ENCODE peak calls at places on chromosomes 4 and X, in five cellular contexts. F is lower lobe of right lung, X is MM.1S, Q is IMR-90, D is upper lobe of right lung. J is an unnamed sample.

GRCh38 chrX:16394290-16394689 is 227.0 kb downstream of the MAGEB17 start:
- DNase-seq in F (no peak), X (no peak), Q (no peak), D (no peak), J (no peak)

GRCh38 chr4:74293558-74293957 is 14.7 kb upstream of the EPGN start:
- DNase-seq in F (no peak), X (no peak), Q (no peak), D (no peak), J (no peak)

GRCh38 chr4:165720411-165721082 is 152.5 kb upstream of the TLL1 start:
- DNase-seq in F (no peak), X (no peak), Q (no peak), D (no peak), J (no peak)

GRCh38 chr4:152099061-152099425 is 338.2 kb upstream of the GATB start:
- DNase-seq in F (no peak), X (no peak), Q (no peak), D (no peak), J (no peak)

GRCh38 chrX:128975716-128976115 is 547.6 kb downstream of the SMARCA1 start:
- DNase-seq in F (no peak), X (peak; percentile 8), Q (no peak), D (no peak), J (no peak)

GRCh38 chr4:99811850-99812249 is 4.8 kb upstream of the DAPP1 start:
- DNase-seq in F (no peak), X (peak; percentile 75), Q (peak; percentile 20), D (no peak), J (no peak)

GRCh38 chrX:71225661-71226060 is 2.6 kb downstream of the GJB1 start:
- DNase-seq in F (no peak), X (no peak), Q (no peak), D (no peak), J (no peak)

GRCh38 chr4:176635372-176636261 is 157.1 kb downstream of the VEGFC start:
- DNase-seq in F (no peak), X (no peak), Q (peak; percentile 90), D (no peak), J (no peak)

GRCh38 chrX:31213941-31214340 is 142.1 kb upstream of the FTHL17 start:
- DNase-seq in F (no peak), X (peak; percentile 10), Q (peak; percentile 19), D (no peak), J (no peak)

GRCh38 chr4:7992846-7993245 is 53.2 kb upstream of the AFAP1 start:
- DNase-seq in F (no peak), X (no peak), Q (no peak), D (no peak), J (no peak)

GRCh38 chr4:158129649-158130048 is 43.2 kb downstream of the GASK1B start:
- DNase-seq in F (no peak), X (no peak), Q (no peak), D (no peak), J (no peak)

GRCh38 chrX:101062171-101062570 is 10.3 kb upstream of the TRMT2B start:
- DNase-seq in F (no peak), X (no peak), Q (peak; percentile 21), D (no peak), J (no peak)

GRCh38 chrX:53194308-53194707 is 30.7 kb downstream of the KDM5C start:
- DNase-seq in F (no peak), X (no peak), Q (no peak), D (no peak), J (no peak)

GRCh38 chr4:140326395-140326993 is 47.0 kb upstream of the SCOC start:
- DNase-seq in F (no peak), X (peak; percentile 26), Q (peak; percentile 65), D (no peak), J (no peak)

GRCh38 chr4:170428929-170429328 is 339.2 kb upstream of the AADAT start:
- DNase-seq in F (no peak), X (no peak), Q (no peak), D (no peak), J (no peak)

GRCh38 chr4:121339307-121339706 is 41.5 kb downstream of the QRFPR start:
- DNase-seq in F (no peak), X (no peak), Q (no peak), D (no peak), J (no peak)

GRCh38 chrX:47514553-47515235 is 31.7 kb upstream of the ZNF41 start:
- DNase-seq in F (no peak), X (no peak), Q (peak; percentile 46), D (no peak), J (no peak)
- H3K27ac ChIP-seq in F (no peak overlapping the region), X (no peak overlapping the region), Q (no peak overlapping the region), D (no peak overlapping the region), J (no peak overlapping the region)

DNA sequence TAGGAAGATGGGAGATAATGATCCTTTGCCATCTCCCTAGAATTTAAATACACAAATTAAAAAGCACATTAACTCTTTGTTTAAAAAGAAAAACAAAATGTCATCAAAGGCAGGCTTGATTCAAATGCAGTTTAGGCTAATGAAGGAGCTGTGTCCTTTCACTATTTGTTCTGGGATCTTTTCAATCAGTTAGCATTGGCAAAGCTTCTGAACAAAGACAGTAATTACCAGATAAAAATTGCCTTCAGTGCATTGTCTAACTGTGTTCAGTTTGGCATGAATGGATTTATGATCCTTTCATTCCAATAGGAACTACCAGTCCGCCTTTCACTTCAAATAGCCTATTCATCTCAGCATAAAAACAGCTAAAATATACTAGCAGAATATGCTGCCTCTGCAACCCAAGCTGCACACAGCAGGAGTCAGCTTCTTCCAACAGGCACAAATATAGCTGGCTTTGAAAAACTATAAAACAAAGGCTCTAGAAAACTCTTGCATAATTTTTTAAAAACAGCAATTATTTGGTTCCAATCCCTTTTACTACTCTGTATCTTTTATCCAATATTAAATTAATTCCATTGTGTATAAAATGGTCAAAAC is 49.8 kb upstream of the ATXN3L start:
- DNase-seq in F (no peak), X (no peak), Q (no peak), D (no peak), J (no peak)
- TF ChIP-seq CTCF in F (no peak), X (no peak), Q (no peak), D (no peak), J (no peak)

GRCh38 chr4:95428216-95429085 is 120.3 kb downstream of the UNC5C start:
- DNase-seq in F (no peak), X (no peak), Q (no peak), D (no peak), J (no peak)
- H3K27ac ChIP-seq in F (no peak overlapping the region), X (no peak overlapping the region), Q (no peak overlapping the region), D (no peak overlapping the region), J (no peak overlapping the region)

DNA sequence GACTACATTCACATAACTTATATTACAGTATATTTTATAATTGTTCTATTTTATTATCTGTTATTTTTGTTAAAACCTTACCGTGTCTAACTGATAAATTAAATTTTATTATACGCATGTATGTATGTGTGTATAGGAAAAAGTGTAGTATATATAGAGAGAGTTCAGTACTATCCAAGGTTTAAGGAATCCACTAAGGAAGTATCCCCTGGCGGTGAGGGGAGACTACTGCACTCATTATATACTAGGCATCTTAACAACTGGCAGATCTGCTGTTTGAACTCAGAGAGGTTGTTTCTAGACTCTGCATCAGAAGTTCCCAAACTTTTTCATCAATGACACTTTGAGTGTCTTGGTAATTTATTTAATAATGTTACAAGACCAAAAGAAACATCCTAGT is 70.9 kb downstream of the NDST4 start:
- DNase-seq in F (no peak), X (no peak), Q (no peak), D (no peak), J (no peak)
- TF ChIP-seq CTCF in F (no peak), X (no peak), Q (no peak), D (no peak), J (no peak)

DNA sequence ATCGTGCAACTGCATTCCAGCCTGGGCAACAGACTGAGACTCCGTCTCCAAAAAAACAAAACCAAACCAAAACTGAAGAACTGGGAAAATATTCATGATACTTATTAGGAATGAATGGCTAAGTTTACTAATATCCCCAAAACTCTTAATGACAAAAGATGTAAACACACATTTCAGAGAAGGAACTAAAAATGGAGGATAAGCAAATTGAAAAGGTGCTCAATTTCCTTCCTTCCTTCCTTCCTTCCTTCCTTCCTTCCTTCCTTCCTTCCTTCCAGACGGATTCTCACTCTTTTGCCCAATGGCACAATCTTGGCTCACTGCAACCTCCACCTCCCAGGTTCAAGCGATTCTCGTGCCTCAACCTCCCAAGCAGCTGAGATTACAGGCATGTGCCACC is 44.4 kb upstream of the CDKN2AIP start:
- DNase-seq in F (no peak), X (no peak), Q (no peak), D (no peak), J (no peak)
- H3K27ac ChIP-seq in F (no peak overlapping the region), X (no peak overlapping the region), Q (no peak overlapping the region), D (no peak overlapping the region), J (no peak overlapping the region)

DNA sequence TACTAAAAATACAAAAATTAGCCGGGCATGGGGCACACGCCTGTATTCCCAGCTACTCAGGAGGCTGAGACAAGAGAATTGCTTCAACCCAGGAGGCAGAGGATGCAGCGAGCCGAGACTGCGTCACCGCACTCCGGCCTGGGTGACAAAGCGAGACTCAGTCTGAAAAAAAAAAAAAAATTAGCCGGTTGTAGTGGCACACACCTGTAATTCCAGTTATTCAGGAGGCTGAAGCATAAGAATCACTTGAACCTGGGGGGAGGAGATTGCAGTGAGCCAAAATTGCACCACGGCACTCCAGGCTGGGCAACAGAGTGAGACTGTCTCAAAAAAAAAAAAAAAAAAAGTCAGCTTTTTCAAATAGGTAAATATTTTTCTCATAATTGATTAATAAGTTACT is 71.9 kb downstream of the WDFY3 start:
- DNase-seq in F (peak; percentile 57), X (no peak), Q (no peak), D (peak; percentile 73), J (no peak)
- TF ChIP-seq CTCF in F (no peak), X (no peak), Q (no peak), D (no peak), J (no peak)

J was measured in coronary artery.